ENCODE peak calls at places on chromosome 11, in eight cellular contexts. W is caudate nucleus; Z is HT1080; O is kidney; P is occipital lobe; G is stimulated activated CD8-positive, alpha-beta memory T cell treated with anti-CD3 and anti-CD28 coated beads, Interleukin-4, amount 100 ng/mL, for 1 hour; D is HCEC 1CT; H is dermis microvascular lymphatic vessel endothelial cell. K is an unnamed sample.

GRCh38 chr11:101453682-101454081 is 130.1 kb downstream of the TRPC6 start:
- DNase-seq in D (peak), W (no peak), H (no peak), P (no peak), G (no peak), O (no peak), Z (peak), K (no peak)

GRCh38 chr11:57647960-57648776 is 1.5 kb downstream of the YPEL4 start:
- DNase-seq in G (no peak), O (peak), Z (no peak), P (peak), W (no peak), D (no peak), H (no peak), K (no peak)

GRCh38 chr11:65479184-65480145 is 19.4 kb upstream of the MALAT1 start:
- DNase-seq in Z (peak), H (peak), G (no peak), P (peak), D (peak), O (peak), W (no peak), K (no peak)

GRCh38 chr11:132632641-132633124 is 899.6 kb downstream of the OPCML start:
- DNase-seq in P (no peak), G (no peak), O (no peak), D (peak), W (no peak), H (peak), Z (peak), K (no peak)

GRCh38 chr11:60840711-60841430 is 1.0 kb upstream of the CCDC86 start:
- DNase-seq in O (no peak), H (peak), P (no peak), Z (peak), G (no peak), W (no peak), D (peak), K (no peak)

GRCh38 chr11:79220171-79220570 is 220.7 kb downstream of the TENM4 start:
- DNase-seq in Z (no peak), P (no peak), O (no peak), W (no peak), H (no peak), D (no peak), G (no peak), K (no peak)

GRCh38 chr11:64327338-64327737 is 9.4 kb downstream of the PRDX5 start:
- DNase-seq in G (no peak), H (no peak), Z (no peak), P (no peak), D (no peak), W (no peak), O (no peak), K (no peak)

GRCh38 chr11:119093951-119094815 is 7.5 kb downstream of the DPAGT1 start:
- DNase-seq in Z (peak), W (no peak), P (no peak), D (peak), O (peak), H (peak), G (peak), K (peak)

GRCh38 chr11:126739499-126740145 is 260.9 kb downstream of the KIRREL3 start:
- DNase-seq in G (no peak), O (no peak), Z (no peak), P (no peak), D (no peak), W (no peak), H (no peak), K (no peak)

GRCh38 chr11:105524286-105524685 is 85.6 kb upstream of the GRIA4 start:
- DNase-seq in H (no peak), D (no peak), P (no peak), Z (no peak), O (no peak), G (no peak), W (no peak), K (no peak)

GRCh38 chr11:61129608-61130523 is 27.6 kb downstream of the CD5 start:
- DNase-seq in H (peak), P (no peak), Z (peak), O (peak), W (no peak), D (peak), G (peak), K (peak)

GRCh38 chr11:76073716-76074115 is 132.6 kb downstream of the WNT11 start:
- DNase-seq in G (no peak), H (peak), D (peak), O (no peak), Z (no peak), P (no peak), W (no peak), K (no peak)

GRCh38 chr11:16787035-16787744 is 48.7 kb downstream of the C11orf58 start:
- DNase-seq in W (no peak), G (no peak), P (no peak), H (peak), D (peak), O (no peak), Z (peak), K (no peak)

GRCh38 chr11:313787-314547 is at the start of gene IFITM1:
- DNase-seq in G (no peak), D (peak), P (no peak), Z (peak), H (no peak), O (peak), W (no peak), K (peak)

GRCh38 chr11:84518601-84519183 is 1108.5 kb downstream of the DLG2 start:
- DNase-seq in H (no peak), G (no peak), D (no peak), O (no peak), P (no peak), Z (no peak), W (no peak), K (no peak)

GRCh38 chr11:94011478-94011877 is 9.7 kb upstream of the HEPHL1 start:
- DNase-seq in D (no peak), P (no peak), Z (peak), H (no peak), O (no peak), G (no peak), W (no peak), K (no peak)

GRCh38 chr11:72684236-72684912 is 10.2 kb upstream of the PDE2A start:
- DNase-seq in D (peak), P (no peak), W (no peak), G (peak), H (peak), O (peak), Z (peak), K (peak)

GRCh38 chr11:122101625-122102291 is 14.3 kb downstream of the BLID start:
- DNase-seq in H (peak), G (no peak), D (peak), O (peak), W (peak), P (peak), Z (no peak), K (no peak)

GRCh38 chr11:9001736-9002135 is 2.1 kb downstream of the NRIP3 start:
- DNase-seq in D (peak), Z (peak), H (peak), W (no peak), G (no peak), P (no peak), O (no peak), K (no peak)

GRCh38 chr11:113387605-113388211 is at the start of gene ANKK1:
- DNase-seq in O (no peak), Z (no peak), D (no peak), W (no peak), H (peak), P (no peak), G (no peak), K (peak)

GRCh38 chr11:64868904-64869570 is 9.4 kb downstream of the EHD1 start:
- DNase-seq in Z (peak), W (no peak), P (no peak), D (peak), G (no peak), O (no peak), H (peak), K (peak)

GRCh38 chr11:27837895-27838563 is 137.8 kb upstream of the BDNF start:
- DNase-seq in Z (no peak), G (no peak), D (no peak), P (no peak), O (no peak), H (no peak), W (no peak), K (no peak)